ENCODE peak calls at places on chromosomes 13 and 19, in six cellular contexts. U is CD8-positive, alpha-beta T cell; S is stimulated activated CD4-positive, alpha-beta T cell treated with anti-CD3 and anti-CD28 coated beads, Interleukin-1b, Interleukin-23, amount 100 ng/mL, for 48 hours; J is uterus; L is A172; G is heart right ventricle. Q is an unnamed sample.

GRCh38 chr19:49499030-49499670 is 2.9 kb downstream of the RPS11 start:
- DNase-seq in U (no peak), L (no peak), G (no peak), J (no peak), S (no peak), Q (no peak)

GRCh38 chr13:111423168-111423785 is 102.8 kb downstream of the TEX29 start:
- DNase-seq in L (peak; percentile 40), G (no peak), U (no peak), J (no peak), S (no peak), Q (no peak)

GRCh38 chr13:90365130-90365529 is 982.4 kb upstream of the MIR17HG start:
- DNase-seq in L (no peak), G (no peak), U (no peak), S (no peak), J (no peak), Q (no peak)

GRCh38 chr13:72489751-72490150 is 237.7 kb downstream of the MZT1 start:
- DNase-seq in S (no peak), L (no peak), J (no peak), U (no peak), G (no peak), Q (no peak)

GRCh38 chr13:98773053-98773452 is 20.6 kb upstream of the SLC15A1 start:
- DNase-seq in J (no peak), U (no peak), G (no peak), L (no peak), S (no peak), Q (peak; percentile 26)

GRCh38 chr19:48403606-48404005 is 10.1 kb downstream of the GRIN2D start:
- DNase-seq in G (peak; percentile 69), L (peak; percentile 67), U (no peak), J (no peak), S (peak; percentile 48), Q (no peak)

GRCh38 chr19:38511074-38511708 is 77.7 kb downstream of the RYR1 start:
- DNase-seq in U (no peak), J (no peak), S (no peak), G (no peak), L (no peak), Q (no peak)

GRCh38 chr19:9847087-9847671 is 12.1 kb downstream of the PIN1 start:
- DNase-seq in G (no peak), J (peak; percentile 73), S (peak; percentile 67), L (peak; percentile 75), U (no peak), Q (no peak)

GRCh38 chr13:80030491-80030890 is 310.4 kb downstream of the SPRY2 start:
- DNase-seq in J (no peak), G (peak; percentile 30), U (no peak), S (no peak), L (peak; percentile 68), Q (no peak)

GRCh38 chr13:90201198-90201597 is 1146.3 kb upstream of the MIR17HG start:
- DNase-seq in U (no peak), S (no peak), L (no peak), G (no peak), J (no peak), Q (no peak)

GRCh38 chr19:46213156-46213555 is 16.4 kb upstream of the IGFL1 start:
- DNase-seq in S (no peak), J (no peak), G (no peak), U (no peak), L (peak; percentile 61), Q (no peak)

GRCh38 chr19:46508206-46508605 is 12.5 kb upstream of the PNMA8B start:
- DNase-seq in G (no peak), U (no peak), S (no peak), L (no peak), J (no peak), Q (no peak)

GRCh38 chr19:33047422-33047821 is 17.3 kb downstream of the RHPN2 start:
- DNase-seq in S (no peak), J (no peak), U (no peak), G (no peak), L (peak; percentile 83), Q (no peak)

GRCh38 chr13:21871302-21871862 is 200.5 kb downstream of the FGF9 start:
- DNase-seq in G (no peak), J (no peak), U (no peak), L (no peak), S (no peak), Q (no peak)

GRCh38 chr19:36046443-36047050 is 7.5 kb downstream of the THAP8 start:
- DNase-seq in L (no peak), U (no peak), J (no peak), G (no peak), S (no peak), Q (no peak)

GRCh38 chr13:61255035-61255796 is 160.4 kb downstream of the PCDH20 start:
- DNase-seq in L (peak; percentile 1), J (no peak), G (no peak), U (no peak), S (no peak), Q (no peak)

GRCh38 chr13:20873348-20873747 is 29.2 kb downstream of the XPO4 start:
- DNase-seq in L (peak; percentile 16), G (no peak), U (no peak), J (no peak), S (no peak), Q (no peak)

GRCh38 chr13:112457485-112457884 is 81.3 kb downstream of the SPACA7 start:
- DNase-seq in U (no peak), S (no peak), J (no peak), L (no peak), G (no peak), Q (no peak)

Q was measured in cardiac septum.